ENCODE peak calls at places on chromosome 14, in four cellular contexts. I is GM23338, P is WTC11, X is GM12878. Z is an unnamed sample.

GRCh38 chr14:105077649-105077995 is 12.4 kb upstream of the GPR132 start:
- DNase-seq in I (no peak), P (no peak), X (no peak), Z (no peak)

GRCh38 chr14:49478784-49479183 is 107.4 kb downstream of the RPS29 start:
- DNase-seq in I (no peak), P (no peak), X (no peak), Z (no peak)

GRCh38 chr14:99234982-99235491 is 37.0 kb downstream of the BCL11B start:
- DNase-seq in I (peak; percentile 80), P (peak; percentile 72), X (no peak), Z (no peak)

GRCh38 chr14:22976620-22977433 is 5.5 kb downstream of the AJUBA start:
- DNase-seq in I (peak; percentile 62), P (no peak), X (no peak), Z (peak; percentile 99)

GRCh38 chr14:89030921-89031320 is 206.5 kb downstream of the TTC8 start:
- DNase-seq in I (no peak), P (no peak), X (no peak), Z (no peak)

GRCh38 chr14:105197274-105197673 is 16.2 kb upstream of the NUDT14 start:
- DNase-seq in I (no peak), P (no peak), X (no peak), Z (no peak)

GRCh38 chr14:38389666-38390065 is 133.8 kb upstream of the CLEC14A start:
- DNase-seq in I (no peak), P (no peak), X (no peak), Z (no peak)

GRCh38 chr14:61470261-61470953 is 149.0 kb downstream of the PRKCH start:
- DNase-seq in I (peak; percentile 77), P (peak; percentile 48), X (no peak), Z (no peak)

GRCh38 chr14:61203059-61203753 is 77.9 kb downstream of the TMEM30B start:
- DNase-seq in I (peak; percentile 65), P (no peak), X (no peak), Z (no peak)

GRCh38 chr14:54261283-54261682 is 135.5 kb upstream of the CDKN3 start:
- DNase-seq in I (peak; percentile 48), P (no peak), X (no peak), Z (no peak)

GRCh38 chr14:75282166-75282547 is 3.5 kb downstream of the FOS start:
- DNase-seq in I (no peak), P (no peak), X (no peak), Z (no peak)

GRCh38 chr14:37369446-37369845 is 171.7 kb downstream of the MIPOL1 start:
- DNase-seq in I (no peak), P (no peak), X (no peak), Z (peak; percentile 34)

GRCh38 chr14:100438678-100439592 is 115.8 kb downstream of the SLC25A47 start:
- DNase-seq in I (no peak), P (no peak), X (no peak), Z (peak; percentile 23)

GRCh38 chr14:32611752-32612151 is 282.7 kb downstream of the AKAP6 start:
- DNase-seq in I (no peak), P (no peak), X (no peak), Z (no peak)

GRCh38 chr14:24115451-24116110 is 832 bp upstream of the NRL start:
- DNase-seq in I (no peak), P (no peak), X (no peak), Z (no peak)

GRCh38 chr14:24117179-24117578 is 2.4 kb upstream of the NRL start:
- DNase-seq in I (no peak), P (no peak), X (no peak), Z (no peak)

GRCh38 chr14:24114536-24115450 is at the start of the genes DCAF11 and NRL:
- DNase-seq in I (peak; percentile 100), P (peak; percentile 98), X (peak; percentile 99), Z (peak; percentile 100)

GRCh38 chr14:24113801-24114535 is 609 bp upstream of the DCAF11 start:
- DNase-seq in I (peak; percentile 95), P (peak; percentile 81), X (peak; percentile 79), Z (peak; percentile 100)

DNA sequence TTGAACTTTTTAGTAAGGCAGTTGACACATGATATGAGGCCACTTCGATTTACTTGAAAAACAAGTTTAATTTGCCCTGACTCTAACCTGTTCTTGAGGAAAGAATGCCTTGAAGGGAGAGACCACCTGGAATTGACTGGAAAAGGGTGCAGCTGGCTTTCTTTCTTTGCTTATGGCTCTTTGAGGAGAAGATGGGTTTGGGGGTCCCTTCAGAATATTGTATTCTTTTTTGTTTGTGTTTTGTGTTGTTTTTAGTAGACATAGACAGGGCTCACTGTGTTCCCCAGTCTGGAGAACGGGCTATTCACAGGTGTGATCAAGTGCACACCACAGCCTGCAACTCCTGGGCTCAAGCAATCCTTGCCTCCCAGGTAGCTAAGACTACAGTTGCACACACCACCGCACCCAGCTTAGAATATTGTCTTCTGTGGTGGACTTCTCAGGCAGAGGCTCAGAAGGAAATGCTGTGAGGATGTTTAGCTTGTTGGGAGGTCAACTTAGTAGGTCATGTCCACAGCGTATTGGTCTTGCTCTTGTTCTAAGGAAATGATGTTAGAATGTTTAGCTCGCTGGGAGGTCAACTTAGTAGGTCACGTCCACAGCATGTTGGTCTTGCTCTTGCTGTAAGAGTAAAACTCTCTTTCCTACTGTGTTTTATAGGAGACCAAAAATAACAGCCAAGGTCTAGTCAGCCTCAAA is 1.5 kb upstream of the NRL start:
- DNase-seq in I (no peak), P (no peak), X (no peak), Z (no peak)
- TF ChIP-seq CTCF in I (no peak), P (no peak), X (no peak), Z (no peak)

DNA sequence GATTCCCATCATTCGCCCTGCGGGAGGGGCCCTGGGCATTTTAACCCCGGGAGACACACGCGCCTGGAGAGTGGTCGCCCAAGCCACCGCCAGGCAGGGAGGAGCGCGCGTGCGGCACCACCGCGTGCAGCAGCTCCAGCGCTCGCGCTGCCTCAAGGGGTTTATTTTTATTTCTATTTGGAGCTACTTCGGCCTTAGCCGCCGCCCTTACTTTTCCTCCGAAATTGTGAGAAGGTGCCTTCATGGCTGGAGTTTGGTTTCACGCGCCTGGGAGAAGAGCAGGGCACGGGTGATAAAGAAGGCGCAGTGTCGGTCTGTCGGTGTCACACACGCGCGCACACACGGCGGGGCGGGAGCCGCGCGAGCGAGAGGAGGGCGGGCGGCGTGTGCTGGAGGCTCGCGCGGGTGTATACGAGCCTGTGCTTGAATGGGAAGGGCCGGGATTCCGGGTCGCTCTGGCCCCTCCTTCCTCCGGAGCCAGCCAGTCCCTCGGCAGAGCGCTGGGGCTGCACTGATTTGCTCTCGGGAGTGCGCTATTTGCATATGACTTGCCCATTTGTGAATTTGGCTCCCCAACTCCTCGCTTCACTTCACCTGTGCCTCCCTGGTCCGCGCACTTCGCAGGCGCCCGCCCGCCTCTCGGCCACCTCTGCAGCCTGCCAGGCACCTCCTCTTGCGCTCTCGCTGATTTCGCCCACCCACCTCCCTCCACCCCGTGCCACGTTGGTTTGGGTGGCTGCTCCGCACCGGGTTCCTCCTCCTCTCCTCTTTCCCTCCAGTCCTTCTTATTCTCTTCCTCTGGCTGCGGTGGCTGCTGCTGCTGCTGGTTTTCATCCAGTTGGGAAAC is 932.3 kb downstream of the DIO2 start:
- DNase-seq in I (peak; percentile 93), P (peak; percentile 85), X (no peak), Z (peak; percentile 27)
- TF ChIP-seq CREB1 in I (no peak), P (no peak), X (no peak), Z (no peak)

GRCh38 chr14:69366069-69366468 is 32.0 kb downstream of the ERH start:
- DNase-seq in I (no peak), P (no peak), X (no peak), Z (no peak)

GRCh38 chr14:69366761-69367160 is 31.3 kb downstream of the ERH start:
- DNase-seq in I (no peak), P (no peak), X (no peak), Z (no peak)

GRCh38 chr14:69363964-69364363 is 34.1 kb downstream of the ERH start:
- DNase-seq in I (no peak), P (no peak), X (no peak), Z (no peak)

GRCh38 chr14:69360438-69361108 is 37.5 kb downstream of the ERH start:
- DNase-seq in I (no peak), P (no peak), X (no peak), Z (no peak)

GRCh38 chr14:69363055-69363454 is 35.0 kb downstream of the ERH start:
- DNase-seq in I (peak; percentile 72), P (peak; percentile 63), X (no peak), Z (peak; percentile 6)
- TF ChIP-seq CTCF in I (peak; percentile 88), P (no peak), X (peak; percentile 19), Z (peak; percentile 71)

GRCh38 chr14:90580381-90581335 is 183.8 kb downstream of the CALM1 start:
- DNase-seq in I (no peak), P (no peak), X (no peak), Z (no peak)
- TF ChIP-seq CREB1 in I (no peak), P (no peak), X (no peak), Z (no peak)